ENCODE peak calls at places on chromosomes 4 and X, in eight cellular contexts. R, C, Y, G, A, T, P and V are unnamed samples.

GRCh38 chr4:18366762-18367358 is 345.3 kb upstream of the LCORL start:
- DNase-seq in A (no peak), C (no peak), T (peak; percentile 52), R (no peak), Y (peak; percentile 23), P (no peak), G (no peak), V (peak; percentile 1)

GRCh38 chr4:73776363-73776762 is 36.0 kb downstream of the CXCL8 start:
- DNase-seq in Y (peak; percentile 18), R (no peak), C (no peak), G (no peak), T (peak; percentile 90), A (no peak), P (peak; percentile 86), V (no peak)

GRCh38 chr4:138034871-138035270 is 207.3 kb downstream of the SLC7A11 start:
- DNase-seq in R (no peak), P (peak; percentile 71), Y (no peak), C (no peak), A (no peak), T (no peak), G (no peak), V (no peak)

GRCh38 chr4:32560306-32560705 is 1840.1 kb downstream of the PCDH7 start:
- DNase-seq in A (no peak), Y (no peak), C (no peak), R (no peak), T (peak; percentile 83), P (peak; percentile 34), G (no peak), V (no peak)

GRCh38 chr4:183303278-183303677 is 16.8 kb downstream of the CLDN22 start:
- DNase-seq in P (no peak), A (no peak), G (no peak), R (no peak), C (no peak), Y (no peak), T (no peak), V (no peak)

GRCh38 chr4:123616970-123617392 is 220.4 kb downstream of the SPRY1 start:
- DNase-seq in G (peak; percentile 34), R (peak; percentile 31), Y (peak; percentile 58), C (no peak), P (no peak), T (no peak), A (peak; percentile 40), V (peak; percentile 65)

GRCh38 chr4:115361781-115362180 is 248.4 kb upstream of the NDST4 start:
- DNase-seq in G (no peak), A (no peak), C (no peak), Y (no peak), P (no peak), T (no peak), R (no peak), V (no peak)

GRCh38 chr4:67437974-67438713 is 107.2 kb downstream of the CENPC start:
- DNase-seq in G (no peak), R (no peak), P (peak; percentile 68), C (no peak), T (peak; percentile 67), A (no peak), Y (no peak), V (no peak)

GRCh38 chrX:41322821-41323603 is 10.9 kb upstream of the DDX3X start:
- DNase-seq in T (no peak), P (no peak), G (no peak), R (no peak), A (no peak), C (no peak), Y (no peak), V (no peak)

GRCh38 chrX:49059209-49060191 is 701 bp downstream of the CCDC120 start:
- DNase-seq in P (no peak), G (no peak), Y (peak; percentile 49), A (no peak), C (no peak), R (no peak), T (no peak), V (no peak)

GRCh38 chrX:103734125-103734760 is 23.5 kb downstream of the TMEM31 start:
- DNase-seq in A (no peak), T (peak; percentile 14), R (no peak), Y (no peak), P (no peak), G (no peak), C (no peak), V (no peak)

GRCh38 chr4:118175506-118175905 is 141.2 kb downstream of the NDST3 start:
- DNase-seq in Y (no peak), P (no peak), G (no peak), T (no peak), R (no peak), C (no peak), A (no peak), V (no peak)

GRCh38 chr4:76673361-76673760 is 224.6 kb downstream of the SOWAHB start:
- DNase-seq in T (no peak), G (no peak), Y (no peak), P (no peak), C (no peak), R (no peak), A (no peak), V (no peak)

GRCh38 chr4:127574643-127575042 is 58.1 kb upstream of the INTU start:
- DNase-seq in R (no peak), T (no peak), Y (no peak), C (no peak), G (no peak), P (no peak), A (no peak), V (no peak)

GRCh38 chrX:153956044-153956907 is 11.8 kb upstream of the RENBP start:
- DNase-seq in T (no peak), Y (no peak), G (no peak), A (no peak), R (no peak), C (no peak), P (no peak), V (no peak)

GRCh38 chrX:13485167-13485566 is 84.2 kb upstream of the EGFL6 start:
- DNase-seq in A (no peak), G (no peak), T (no peak), P (no peak), R (no peak), Y (peak; percentile 27), C (no peak), V (no peak)

GRCh38 chrX:140123446-140123845 is 158.1 kb upstream of the CXorf66 start:
- DNase-seq in Y (peak; percentile 1), R (no peak), T (no peak), P (no peak), C (no peak), G (no peak), A (no peak), V (no peak)

GRCh38 chr4:103098746-103099421 is 750 bp downstream of the BDH2 start:
- DNase-seq in Y (no peak), P (no peak), G (peak; percentile 2), A (no peak), R (no peak), T (no peak), C (no peak), V (no peak)

GRCh38 chr4:18318682-18319410 is 297.3 kb upstream of the LCORL start:
- DNase-seq in C (no peak), A (no peak), T (no peak), G (no peak), R (peak; percentile 50), Y (peak; percentile 9), P (no peak), V (no peak)

GRCh38 chrX:119735467-119735866 is 22.9 kb upstream of the SOWAHD start:
- DNase-seq in G (no peak), T (no peak), P (no peak), C (no peak), Y (no peak), A (no peak), R (no peak), V (no peak)

GRCh38 chr4:100348472-100348871 is 158.2 kb upstream of the DDIT4L start:
- DNase-seq in P (peak; percentile 55), C (no peak), Y (no peak), G (no peak), R (no peak), A (no peak), T (peak; percentile 83), V (no peak)

GRCh38 chr4:84433603-84434232 is 65.4 kb downstream of the NKX6-1 start:
- DNase-seq in P (no peak), T (no peak), G (no peak), C (no peak), Y (no peak), R (no peak), A (no peak), V (no peak)

GRCh38 chrX:155888139-155888538 is 7.0 kb downstream of the VAMP7 start:
- DNase-seq in P (peak; percentile 49), Y (no peak), G (no peak), A (no peak), R (no peak), T (peak; percentile 26), C (no peak), V (no peak)

GRCh38 chrX:103520391-103520790 is 1.1 kb upstream of the RAB40A start:
- DNase-seq in Y (no peak), T (no peak), C (no peak), G (no peak), P (no peak), R (no peak), A (no peak), V (no peak)

GRCh38 chr4:147096667-147097604 is 151.3 kb upstream of the TTC29 start:
- DNase-seq in Y (no peak), G (peak; percentile 43), R (no peak), C (peak; percentile 22), A (no peak), T (peak; percentile 68), P (no peak), V (peak; percentile 41)

GRCh38 chr4:17276821-17277220 is 235.1 kb downstream of the QDPR start:
- DNase-seq in R (peak; percentile 29), P (peak; percentile 34), Y (peak; percentile 2), C (no peak), G (no peak), T (no peak), A (no peak), V (no peak)

GRCh38 chr4:77022581-77023133 is 53.1 kb downstream of the CCNI start:
- DNase-seq in P (peak; percentile 56), R (no peak), A (no peak), C (no peak), G (no peak), T (no peak), Y (no peak), V (no peak)

GRCh38 chrX:16796298-16796697 is 10.0 kb downstream of the TXLNG start:
- DNase-seq in T (no peak), Y (no peak), P (no peak), G (no peak), C (no peak), A (no peak), R (no peak), V (no peak)